ENCODE peak calls at places on chromosomes 2 and 18, in nine cellular contexts. J is activated T-helper 1 cell treated with Interleukin-2 at 50 U/mL for 16 hours; A is M059J; H is PC-9; V is nephron progenitor cell; F is left ventricle myocardium inferior; I is stimulated activated naive CD4-positive, alpha-beta T cell; T is B cell; L is heart left ventricle. C is an unnamed sample.

GRCh38 chr2:54008439-54008838 is 37.6 kb upstream of the PSME4 start:
- DNase-seq in J (no peak), A (no peak), H (no peak), V (no peak), F (no peak), I (no peak), T (no peak), L (no peak), C (no peak)

GRCh38 chr18:4468515-4468914 is 13.4 kb upstream of the DLGAP1 start:
- DNase-seq in J (no peak), A (no peak), H (no peak), V (no peak), F (no peak), I (no peak), T (no peak), L (no peak), C (no peak)

GRCh38 chr2:2546046-2546445 is 215.0 kb upstream of the MYT1L start:
- DNase-seq in J (no peak), A (no peak), H (no peak), V (no peak), F (no peak), I (no peak), T (peak; percentile 9), L (no peak), C (no peak)

GRCh38 chr2:138274421-138275291 is 226.9 kb upstream of the SPOPL start:
- DNase-seq in J (no peak), A (peak; percentile 86), H (no peak), V (no peak), F (no peak), I (no peak), T (no peak), L (no peak), C (no peak)

GRCh38 chr2:88234760-88235159 is 64.6 kb downstream of the THNSL2 start:
- DNase-seq in J (no peak), A (no peak), H (no peak), V (no peak), F (no peak), I (no peak), T (no peak), L (no peak), C (no peak)

GRCh38 chr18:29012874-29013273 is 835.9 kb upstream of the CDH2 start:
- DNase-seq in J (no peak), A (no peak), H (no peak), V (no peak), F (no peak), I (no peak), T (no peak), L (no peak), C (no peak)

GRCh38 chr2:172674034-172674967 is 61.3 kb upstream of the RAPGEF4 start:
- DNase-seq in J (no peak), A (no peak), H (peak; percentile 29), V (peak; percentile 59), F (peak; percentile 50), I (no peak), T (no peak), L (peak; percentile 37), C (no peak)

GRCh38 chr2:54092940-54093339 is 22.5 kb upstream of the ACYP2 start:
- DNase-seq in J (no peak), A (no peak), H (no peak), V (no peak), F (no peak), I (no peak), T (no peak), L (no peak), C (no peak)

GRCh38 chr2:119751706-119752105 is 8.0 kb upstream of the PTPN4 start:
- DNase-seq in J (no peak), A (peak; percentile 33), H (no peak), V (no peak), F (no peak), I (no peak), T (no peak), L (no peak), C (no peak)

GRCh38 chr2:86048888-86049287 is 56.8 kb downstream of the POLR1A start:
- DNase-seq in J (no peak), A (no peak), H (no peak), V (no peak), F (no peak), I (no peak), T (no peak), L (no peak), C (no peak)

GRCh38 chr2:45876611-45877010 is 225.1 kb downstream of the PRKCE start:
- DNase-seq in J (no peak), A (no peak), H (no peak), V (no peak), F (no peak), I (no peak), T (no peak), L (no peak), C (no peak)

GRCh38 chr18:5456577-5457466 is 87.0 kb downstream of the EPB41L3 start:
- DNase-seq in J (no peak), A (peak; percentile 12), H (no peak), V (peak; percentile 21), F (no peak), I (peak; percentile 6), T (no peak), L (no peak), C (no peak)

GRCh38 chr2:172168917-172169346 is 66.2 kb upstream of the DLX2 start:
- DNase-seq in J (no peak), A (peak; percentile 42), H (no peak), V (no peak), F (no peak), I (no peak), T (no peak), L (no peak), C (no peak)